ENCODE peak calls at places on chromosomes 11 and 22, in seven cellular contexts. Z is ovary, M is transverse colon, D is HepG2, S is A549, V is H1, L is stomach. Q is an unnamed sample.

GRCh38 chr11:33742249-33742851 is 6.1 kb upstream of the CD59 start:
- DNase-seq in M (no peak), L (no peak), S (no peak), V (no peak), Z (no peak), D (no peak), Q (no peak)

GRCh38 chr22:46829140-46829891 is 66.9 kb downstream of the TBC1D22A start:
- DNase-seq in M (no peak), Z (no peak), S (peak; percentile 72), V (no peak), L (no peak), D (no peak), Q (no peak)

GRCh38 chr22:17871726-17872458 is 97.6 kb upstream of the BID start:
- DNase-seq in S (no peak), V (no peak), Z (no peak), L (no peak), M (no peak), D (no peak), Q (no peak)

GRCh38 chr11:33910261-33910959 is 18.5 kb upstream of the LMO2 start:
- DNase-seq in L (no peak), M (no peak), D (no peak), S (no peak), Z (no peak), V (no peak), Q (no peak)

GRCh38 chr11:109033627-109034340 is 368.9 kb downstream of the DDX10 start:
- DNase-seq in S (no peak), Z (no peak), L (no peak), D (no peak), V (no peak), M (no peak), Q (no peak)

GRCh38 chr11:114448749-114449484 is 9.7 kb downstream of the REXO2 start:
- DNase-seq in L (no peak), Z (no peak), S (no peak), V (no peak), M (no peak), D (no peak), Q (no peak)

GRCh38 chr11:128291835-128292234 is 295.5 kb downstream of the ETS1 start:
- DNase-seq in D (no peak), S (no peak), L (peak; percentile 55), Z (no peak), V (no peak), M (peak; percentile 65), Q (no peak)

GRCh38 chr11:105245781-105246315 is 106.3 kb upstream of the CARD18 start:
- DNase-seq in D (no peak), Z (no peak), L (no peak), M (no peak), V (no peak), S (no peak), Q (no peak)

GRCh38 chr11:12756867-12757266 is 82.6 kb downstream of the TEAD1 start:
- DNase-seq in M (no peak), Z (no peak), D (no peak), L (no peak), V (no peak), S (no peak), Q (no peak)

GRCh38 chr11:94028436-94028835 is 7.3 kb downstream of the HEPHL1 start:
- DNase-seq in V (no peak), L (no peak), D (no peak), M (no peak), S (no peak), Z (no peak), Q (no peak)

GRCh38 chr22:40728731-40729189 is 49.5 kb downstream of the MCHR1 start:
- DNase-seq in L (peak; percentile 62), Z (no peak), S (no peak), D (no peak), V (no peak), M (peak; percentile 54), Q (no peak)

GRCh38 chr11:99683933-99684332 is 663.2 kb downstream of the CNTN5 start:
- DNase-seq in M (no peak), Z (no peak), V (no peak), D (no peak), L (no peak), S (no peak), Q (no peak)

GRCh38 chr11:95414217-95414616 is 183.2 kb upstream of the SESN3 start:
- DNase-seq in Z (no peak), D (no peak), S (no peak), L (no peak), M (no peak), V (no peak), Q (no peak)

GRCh38 chr11:48683226-48683720 is 194.7 kb downstream of the OR4A47 start:
- DNase-seq in D (no peak), Z (peak; percentile 3), L (no peak), M (no peak), S (no peak), V (no peak), Q (no peak)

GRCh38 chr11:129828301-129828836 is 12.7 kb downstream of the TMEM45B start:
- DNase-seq in Z (no peak), V (no peak), M (no peak), L (peak; percentile 49), S (no peak), D (peak; percentile 93), Q (no peak)

GRCh38 chr11:105081412-105082150 is 36.4 kb upstream of the CARD16 start:
- DNase-seq in Z (no peak), V (no peak), D (no peak), S (no peak), M (no peak), L (no peak), Q (no peak)

GRCh38 chr11:75262436-75262835 is 21.9 kb downstream of the TPBGL start:
- DNase-seq in V (no peak), S (no peak), D (no peak), M (peak; percentile 7), L (no peak), Z (peak; percentile 11), Q (no peak)

GRCh38 chr11:830295-831131 is 2.2 kb upstream of the CD151 start:
- DNase-seq in Z (peak; percentile 86), D (peak; percentile 74), S (no peak), V (no peak), L (peak; percentile 72), M (peak; percentile 84), Q (no peak)

GRCh38 chr11:102724904-102725515 is at the start of gene MMP8:
- DNase-seq in D (no peak), L (no peak), V (no peak), Z (no peak), S (no peak), M (no peak), Q (no peak)

GRCh38 chr11:103315248-103315647 is 206.0 kb downstream of the DYNC2H1 start:
- DNase-seq in M (no peak), S (no peak), V (no peak), Z (no peak), L (no peak), D (no peak), Q (no peak)

GRCh38 chr11:74669311-74670160 is 61.7 kb downstream of the CHRDL2 start:
- DNase-seq in D (no peak), Z (no peak), S (no peak), M (no peak), L (no peak), V (no peak), Q (no peak)

GRCh38 chr22:17370036-17370765 is 941 bp downstream of the CECR2 start:
- DNase-seq in L (no peak), S (no peak), D (no peak), V (no peak), Z (peak; percentile 33), M (no peak), Q (no peak)

GRCh38 chr11:62105611-62106245 is 18.1 kb upstream of the INCENP start:
- DNase-seq in S (no peak), M (no peak), L (no peak), V (no peak), D (no peak), Z (no peak), Q (no peak)
- H3K27ac ChIP-seq in S (no peak overlapping the region), M (peak overlapping the region; percentile 78), L (peak overlapping the region; percentile 82), V (no peak overlapping the region), D (no peak overlapping the region), Z (peak overlapping the region; percentile 64), Q (peak overlapping the region; percentile 84)

DNA sequence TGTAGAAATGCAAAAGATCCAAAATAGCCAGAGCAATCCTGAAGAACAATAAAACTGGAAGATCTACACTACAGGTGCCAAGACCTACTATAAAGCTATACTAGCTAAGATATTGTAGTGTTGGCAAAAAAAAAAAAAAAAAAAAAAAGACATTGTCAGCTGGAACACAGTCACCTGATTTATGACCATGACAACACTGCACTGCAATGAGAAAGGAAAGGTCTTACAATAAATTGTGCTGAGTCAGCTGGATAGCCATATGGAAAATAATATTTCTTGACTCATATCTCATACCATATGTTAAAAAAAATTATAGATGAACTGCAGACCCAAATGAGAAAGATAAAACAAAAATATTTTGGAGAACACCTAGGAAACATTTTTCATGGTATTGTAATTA is 3.1 kb upstream of the PANX3 start:
- DNase-seq in V (no peak), M (no peak), Z (no peak), D (no peak), S (no peak), L (no peak), Q (no peak)
- TF ChIP-seq EP300 in V (no peak), M (no peak), Z (no peak), D (no peak), S (no peak), L (no peak), Q (no peak)

DNA sequence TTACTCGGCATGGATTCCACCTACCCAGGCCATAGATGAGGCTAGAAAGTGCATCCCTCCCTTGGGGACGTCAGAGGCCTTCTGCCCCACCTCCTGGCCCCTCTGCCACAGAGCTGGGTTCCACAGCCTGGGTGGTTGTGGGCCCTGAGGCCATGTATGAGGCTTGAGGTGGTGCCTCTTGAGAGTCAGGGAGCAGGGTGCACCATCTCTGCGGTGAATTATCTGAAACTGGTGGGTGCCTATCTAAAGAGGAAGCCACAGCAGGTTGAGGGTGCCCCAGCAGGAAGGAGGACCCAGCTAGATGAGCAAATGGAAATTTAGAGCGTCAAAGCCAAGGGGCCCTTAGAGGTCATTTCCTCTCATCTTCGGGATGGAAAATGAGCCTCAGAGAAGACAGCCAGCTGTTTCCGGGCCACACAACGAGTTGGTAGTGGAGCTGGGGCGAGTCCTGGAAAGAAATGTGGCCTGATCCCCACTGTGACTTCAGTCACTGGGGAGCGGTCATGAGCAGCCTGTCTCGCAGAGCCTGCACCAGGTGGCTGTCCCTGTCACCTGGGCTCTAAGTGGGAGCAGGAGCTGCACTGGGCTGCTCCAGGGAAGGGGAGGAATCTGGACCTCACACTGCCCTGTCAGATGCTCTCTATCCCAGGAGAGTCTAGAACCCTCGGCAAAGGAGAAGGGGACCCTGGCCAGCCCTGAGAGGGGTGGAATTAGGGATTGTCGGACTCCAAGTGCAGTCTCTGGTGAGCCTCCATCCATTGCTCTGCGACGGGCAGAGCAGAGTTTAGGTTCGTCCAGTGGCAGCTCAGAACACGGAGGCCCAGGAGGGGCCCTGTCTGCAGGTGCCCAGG is 7.3 kb downstream of the ADORA2A start:
- DNase-seq in V (no peak), Z (no peak), M (peak; percentile 69), S (no peak), D (no peak), L (peak; percentile 51), Q (peak; percentile 48)
- H3K27ac ChIP-seq in V (no peak overlapping the region), Z (no peak overlapping the region), M (peak overlapping the region; percentile 42), S (no peak overlapping the region), D (no peak overlapping the region), L (peak overlapping the region; percentile 68), Q (no peak overlapping the region)

GRCh38 chr11:121572581-121573059 is 119.9 kb upstream of the SORL1-AS1 start:
- DNase-seq in D (no peak), Z (no peak), L (no peak), S (no peak), V (no peak), M (no peak), Q (no peak)
- TF ChIP-seq EP300 in D (no peak), Z (no peak), L (no peak), S (no peak), V (no peak), M (no peak), Q (no peak)

Q was measured in tibial nerve.